ENCODE peak calls at places on chromosome 2, in five cellular contexts. I is mucosa of gallbladder, P is omental fat pad, Y is kidney tubule cell, R is HTR-8/SVneo. B is an unnamed sample.

GRCh38 chr2:132670961-132671781 is 1.2 kb upstream of the LYPD1 start:
- DNase-seq in I (peak; percentile 22), R (peak; percentile 57), P (no peak), Y (peak; percentile 98), B (peak; percentile 45)

GRCh38 chr2:179862898-179863458 is 1.6 kb upstream of the ZNF385B start:
- DNase-seq in I (no peak), Y (no peak), P (no peak), R (no peak), B (no peak)

GRCh38 chr2:167331636-167332232 is 443.5 kb downstream of the XIRP2 start:
- DNase-seq in P (no peak), I (no peak), Y (no peak), R (no peak), B (peak; percentile 27)

GRCh38 chr2:160227252-160227651 is 27.2 kb upstream of the ITGB6 start:
- DNase-seq in P (no peak), Y (peak; percentile 93), R (no peak), I (no peak), B (no peak)

GRCh38 chr2:65354773-65355172 is 77.6 kb downstream of the SPRED2 start:
- DNase-seq in I (no peak), P (no peak), R (no peak), Y (peak; percentile 23), B (no peak)

GRCh38 chr2:161206491-161207032 is 46.3 kb downstream of the TANK start:
- DNase-seq in I (no peak), R (no peak), P (no peak), Y (no peak), B (no peak)

GRCh38 chr2:174615951-174616436 is 18.4 kb upstream of the WIPF1 start:
- DNase-seq in R (no peak), I (no peak), Y (peak; percentile 63), P (no peak), B (no peak)

GRCh38 chr2:240134956-240135520 is 1.1 kb downstream of the COPS9 start:
- DNase-seq in I (no peak), R (no peak), Y (no peak), P (no peak), B (no peak)